ENCODE peak calls at places on chromosomes 4 and X, in five cellular contexts. M is AG09309, P is AG09319, O is fibroblast of mammary gland, Z is H9. D is an unnamed sample.

GRCh38 chrX:56803849-56804681 is 75.0 kb downstream of the NBDY start:
- DNase-seq in Z (no peak), P (no peak), M (no peak), O (no peak), D (no peak)

GRCh38 chr4:119041951-119042560 is 93.6 kb upstream of the MYOZ2 start:
- DNase-seq in O (peak; percentile 84), M (peak; percentile 45), Z (peak; percentile 70), P (no peak), D (peak; percentile 67)

GRCh38 chr4:82706349-82707000 is 92.1 kb downstream of the SCD5 start:
- DNase-seq in P (no peak), Z (no peak), O (peak; percentile 64), M (no peak), D (no peak)

GRCh38 chrX:47311857-47312774 is 58.3 kb upstream of the ZNF157 start:
- DNase-seq in P (peak; percentile 37), Z (peak; percentile 71), O (peak; percentile 79), M (peak; percentile 32), D (peak; percentile 59)

GRCh38 chr4:159017323-159018036 is 85.4 kb upstream of the RAPGEF2 start:
- DNase-seq in O (no peak), Z (no peak), M (no peak), P (no peak), D (no peak)

GRCh38 chr4:124325676-124326075 is 386.9 kb downstream of the ANKRD50 start:
- DNase-seq in O (no peak), P (no peak), Z (no peak), M (no peak), D (no peak)

GRCh38 chr4:13917010-13917409 is 289.5 kb upstream of the BOD1L1 start:
- DNase-seq in O (peak; percentile 97), M (peak; percentile 52), Z (no peak), P (no peak), D (no peak)

GRCh38 chr4:25174674-25175073 is 14.4 kb upstream of the SEPSECS start:
- DNase-seq in P (no peak), M (no peak), Z (no peak), O (peak; percentile 27), D (no peak)

GRCh38 chr4:66691101-66691500 is 854.2 kb downstream of the CENPC start:
- DNase-seq in P (no peak), Z (peak; percentile 31), O (no peak), M (no peak), D (no peak)

GRCh38 chr4:73211968-73212367 is 46.6 kb downstream of the ANKRD17 start:
- DNase-seq in Z (no peak), P (no peak), M (no peak), O (no peak), D (no peak)

GRCh38 chr4:534576-535151 is 35.7 kb downstream of the PIGG start:
- DNase-seq in M (no peak), P (no peak), O (no peak), Z (no peak), D (no peak)

GRCh38 chr4:36183232-36183631 is 61.1 kb downstream of the ARAP2 start:
- DNase-seq in Z (no peak), M (no peak), P (no peak), O (no peak), D (no peak)
- TF ChIP-seq CTCF in Z (no peak), M (no peak), P (no peak), O (no peak), D (no peak)

DNA sequence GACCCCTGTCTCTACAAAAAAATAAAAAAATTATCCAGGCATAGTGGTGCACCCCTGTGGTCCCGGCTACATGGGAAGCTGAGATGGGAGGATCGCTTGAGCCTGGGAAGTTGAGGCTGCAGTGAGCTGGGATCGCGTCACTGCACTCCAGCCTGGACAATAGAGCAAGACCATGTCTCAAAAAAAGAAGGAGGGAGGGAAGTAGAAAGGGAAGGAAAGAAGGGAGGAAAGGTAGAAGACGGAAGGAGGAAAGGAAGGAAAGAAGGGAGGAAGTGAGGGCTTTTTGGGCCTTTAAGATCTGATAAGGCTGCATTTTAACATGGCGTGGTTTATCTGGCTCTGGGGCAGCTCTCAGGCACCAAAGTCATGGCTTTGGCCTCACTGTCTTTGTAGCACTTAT is 10.4 kb downstream of the PDK3 start:
- DNase-seq in Z (no peak), P (no peak), O (no peak), M (no peak), D (no peak)
- TF ChIP-seq CTCF in Z (no peak), P (no peak), O (no peak), M (no peak), D (no peak)

DNA sequence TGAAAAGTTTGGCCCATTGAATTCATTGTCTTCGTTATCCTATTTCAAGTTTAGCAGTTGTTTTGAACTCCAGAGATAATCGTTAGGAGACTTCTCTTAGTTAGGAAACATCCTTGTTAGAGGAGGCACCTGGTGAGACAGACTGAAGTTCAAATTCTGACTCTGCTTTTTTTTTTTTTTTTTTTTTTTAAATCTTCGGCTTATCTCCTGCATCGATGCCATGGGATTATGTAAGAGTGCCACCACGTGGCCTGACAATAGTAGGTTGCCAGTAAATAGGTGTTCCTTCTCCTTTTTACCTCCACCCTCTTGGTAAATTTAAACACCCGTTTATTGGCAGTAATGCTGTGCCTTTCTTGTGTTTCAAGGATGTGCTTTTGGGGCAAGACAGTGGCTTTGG is 149.3 kb downstream of the SOWAHB start:
- DNase-seq in P (no peak), O (peak; percentile 59), Z (no peak), M (no peak), D (peak; percentile 56)
- TF ChIP-seq CTCF in P (no peak), O (peak; percentile 34), Z (peak; percentile 60), M (no peak), D (peak; percentile 59)

GRCh38 chr4:88827442-88827841 is 129.8 kb upstream of the NAP1L5 start:
- DNase-seq in P (no peak), M (no peak), O (no peak), Z (no peak), D (no peak)
- TF ChIP-seq CTCF in P (no peak), M (no peak), O (no peak), Z (no peak), D (no peak)

GRCh38 chr4:7392438-7393374 is 42.0 kb downstream of the PSAPL1 start:
- DNase-seq in M (peak; percentile 20), O (peak; percentile 31), Z (peak; percentile 30), P (no peak), D (peak; percentile 54)
- TF ChIP-seq CTCF in M (peak; percentile 54), O (peak; percentile 33), Z (no peak), P (peak; percentile 28), D (peak; percentile 34)

DNA sequence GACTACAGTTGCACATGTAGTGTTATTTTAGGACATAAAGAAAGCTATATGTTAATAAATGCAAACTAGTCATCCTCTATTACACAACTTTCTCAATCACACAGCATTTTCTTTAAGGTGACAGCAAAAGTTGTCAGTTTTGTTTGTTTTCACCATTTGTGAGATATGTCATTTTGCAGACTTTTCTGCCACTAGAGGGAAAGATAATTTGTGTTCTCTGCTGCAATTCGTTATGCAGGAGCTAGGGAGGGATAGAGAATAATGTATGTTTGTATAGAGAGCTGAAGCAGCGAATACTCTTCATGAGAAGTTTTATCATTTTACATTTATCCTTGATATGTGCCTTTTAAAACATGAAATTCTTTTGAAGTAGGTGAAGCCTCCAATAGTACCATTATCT is 670.6 kb upstream of the ATOH1 start:
- DNase-seq in Z (no peak), O (no peak), P (no peak), M (no peak), D (no peak)
- TF ChIP-seq CTCF in Z (peak; percentile 58), O (no peak), P (peak; percentile 11), M (no peak), D (no peak)

GRCh38 chrX:54891573-54891972 is 29.1 kb upstream of the TRO start:
- DNase-seq in P (peak; percentile 4), Z (no peak), O (peak; percentile 38), M (peak; percentile 2), D (peak; percentile 20)
- TF ChIP-seq CTCF in P (peak; percentile 47), Z (peak; percentile 65), O (peak; percentile 48), M (peak; percentile 48), D (peak; percentile 48)

GRCh38 chrX:144334577-144334976 is 450.7 kb downstream of the UBE2NL start:
- DNase-seq in Z (peak; percentile 42), O (no peak), P (no peak), M (no peak), D (peak; percentile 8)
- TF ChIP-seq CTCF in Z (peak; percentile 59), O (no peak), P (no peak), M (no peak), D (no peak)

D was measured in WERI-Rb-1.